ENCODE peak calls at places on chromosome 20, in five cellular contexts. B, M, D, X and K are unnamed samples.

GRCh38 chr20:25259358-25259757 is 11.5 kb downstream of the PYGB start:
- DNase-seq in D (no peak), M (no peak), X (no peak), B (no peak), K (no peak)

GRCh38 chr20:45340236-45340847 is 7.9 kb downstream of the SDC4 start:
- DNase-seq in M (no peak), X (peak), D (no peak), B (no peak), K (no peak)

GRCh38 chr20:12252793-12253192 is 335.1 kb downstream of the BTBD3 start:
- DNase-seq in M (no peak), X (no peak), D (no peak), B (peak), K (no peak)

GRCh38 chr20:62642666-62643520 is 590 bp downstream of the SLCO4A1 start:
- DNase-seq in M (peak), B (no peak), D (peak), X (no peak), K (no peak)

GRCh38 chr20:41168281-41169183 is 31.2 kb downstream of the PLCG1 start:
- DNase-seq in B (no peak), X (peak), M (no peak), D (peak), K (no peak)

GRCh38 chr20:19300395-19300794 is 88.0 kb downstream of the SLC24A3 start:
- DNase-seq in B (no peak), X (no peak), D (no peak), M (no peak), K (no peak)

GRCh38 chr20:3297096-3297411 is 58.1 kb upstream of the SLC4A11 start:
- DNase-seq in D (no peak), B (no peak), M (no peak), X (no peak), K (no peak)

GRCh38 chr20:19176483-19176882 is 36.0 kb upstream of the SLC24A3 start:
- DNase-seq in D (no peak), X (no peak), M (no peak), B (no peak), K (no peak)

GRCh38 chr20:24502661-24503060 is 33.2 kb downstream of the SYNDIG1 start:
- DNase-seq in M (no peak), B (peak), D (peak), X (no peak), K (peak)

GRCh38 chr20:2353231-2353630 is 27.5 kb upstream of the TGM6 start:
- DNase-seq in M (no peak), D (no peak), B (no peak), X (no peak), K (no peak)

GRCh38 chr20:23278172-23278571 is 72.4 kb upstream of the NXT1 start:
- DNase-seq in X (no peak), D (no peak), B (no peak), M (no peak), K (no peak)

GRCh38 chr20:61520761-61521460 is 268.9 kb downstream of the CDH4 start:
- DNase-seq in B (peak), D (no peak), M (peak), X (no peak), K (no peak)

GRCh38 chr20:17589161-17589834 is 19.4 kb downstream of the DSTN start:
- DNase-seq in B (no peak), X (no peak), D (no peak), M (no peak), K (no peak)

GRCh38 chr20:22004946-22005345 is 299.5 kb downstream of the PAX1 start:
- DNase-seq in B (no peak), M (peak), D (no peak), X (no peak), K (no peak)

GRCh38 chr20:1171461-1172093 is 13.2 kb downstream of the TMEM74B start:
- DNase-seq in X (peak), M (peak), B (peak), D (no peak), K (no peak)

GRCh38 chr20:22465622-22466446 is 118.5 kb downstream of the FOXA2 start:
- DNase-seq in D (no peak), M (no peak), B (no peak), X (no peak), K (no peak)

GRCh38 chr20:44714701-44715494 is at the start of gene CCN5:
- DNase-seq in D (peak), M (peak), X (peak), B (peak), K (peak)

GRCh38 chr20:19492937-19493336 is 265.1 kb upstream of the RIN2 start:
- DNase-seq in B (no peak), X (no peak), D (no peak), M (no peak), K (no peak)

GRCh38 chr20:10562929-10563328 is 110.9 kb downstream of the JAG1 start:
- DNase-seq in B (no peak), D (no peak), X (no peak), M (no peak), K (no peak)

GRCh38 chr20:4916991-4917881 is 84.1 kb downstream of the SLC23A2 start:
- DNase-seq in D (no peak), B (peak), M (peak), X (no peak), K (no peak)

GRCh38 chr20:956330-956951 is 40.3 kb upstream of the ANGPT4 start:
- DNase-seq in M (peak), X (peak), D (peak), B (peak), K (peak)

GRCh38 chr20:5612476-5613291 is 137.5 kb upstream of the SHLD1 start:
- DNase-seq in M (no peak), B (peak), X (no peak), D (no peak), K (no peak)

GRCh38 chr20:18740726-18741125 is 72.9 kb upstream of the SCP2D1 start:
- DNase-seq in X (no peak), M (no peak), B (no peak), D (no peak), K (no peak)

GRCh38 chr20:51021067-51022025 is 1.6 kb downstream of the KCNG1 start:
- DNase-seq in M (no peak), X (no peak), B (peak), D (no peak), K (no peak)

GRCh38 chr20:21322921-21323321 is 19.8 kb downstream of the XRN2 start:
- DNase-seq in M (peak), B (no peak), X (no peak), D (no peak), K (no peak)

GRCh38 chr20:44181611-44182010 is 5.4 kb downstream of the JPH2 start:
- DNase-seq in M (no peak), D (no peak), X (peak), B (no peak), K (no peak)

GRCh38 chr20:55415567-55416142 is 589.7 kb downstream of the CBLN4 start:
- DNase-seq in X (no peak), M (no peak), D (no peak), B (no peak), K (peak)

GRCh38 chr20:25055711-25056492 is 2.0 kb downstream of the ACSS1 start:
- DNase-seq in X (no peak), D (no peak), M (no peak), B (no peak), K (no peak)

GRCh38 chr20:63574829-63575720 is 1.0 kb upstream of the HELZ2 start:
- DNase-seq in M (peak), D (no peak), X (no peak), B (no peak), K (no peak)

GRCh38 chr20:64110411-64111068 is 3.2 kb upstream of the NPBWR2 start:
- DNase-seq in X (peak), M (no peak), D (no peak), B (no peak), K (no peak)

GRCh38 chr20:61186771-61187170 is 65.3 kb upstream of the CDH4 start:
- DNase-seq in X (no peak), B (no peak), D (no peak), M (no peak), K (no peak)

GRCh38 chr20:3307078-3307477 is 68.1 kb upstream of the SLC4A11 start:
- DNase-seq in B (no peak), M (no peak), X (no peak), D (no peak), K (no peak)

GRCh38 chr20:33124994-33125393 is 43.0 kb upstream of the BPIFA2 start:
- DNase-seq in D (no peak), M (no peak), B (no peak), X (peak), K (no peak)

GRCh38 chr20:4613718-4614620 is 107.7 kb upstream of the PRND start:
- DNase-seq in M (peak), B (peak), X (peak), D (peak), K (peak)

GRCh38 chr20:13771853-13772453 is 12.8 kb downstream of the ESF1 start:
- DNase-seq in B (peak), X (no peak), M (peak), D (no peak), K (no peak)